ENCODE peak calls at places on chromosomes 6 and 20, in ten cellular contexts. Y is sigmoid colon, C is body of pancreas, M is prostate gland, Z is thyroid gland, F is IMR-90, H is ovary, U is K562, L is heart left ventricle, O is stomach. I is an unnamed sample.

GRCh38 chr6:77678048-77678447 is 25.2 kb downstream of the MEI4 start:
- DNase-seq in Y (no peak), C (no peak), M (no peak), Z (no peak), F (no peak), H (no peak), U (no peak), L (no peak), O (no peak), I (no peak)

GRCh38 chr6:112383191-112383590 is 36.1 kb downstream of the RFPL4B start:
- DNase-seq in Y (no peak), C (no peak), M (no peak), Z (no peak), F (no peak), H (no peak), U (no peak), L (no peak), O (no peak), I (no peak)

GRCh38 chr6:124393536-124393935 is 568.7 kb upstream of the RNF217 start:
- DNase-seq in Y (no peak), C (no peak), M (no peak), Z (no peak), F (peak; percentile 1), H (no peak), U (no peak), L (no peak), O (no peak), I (no peak)

GRCh38 chr6:16637635-16638034 is 123.6 kb downstream of the ATXN1 start:
- DNase-seq in Y (no peak), C (no peak), M (no peak), Z (no peak), F (no peak), H (no peak), U (no peak), L (no peak), O (no peak), I (no peak)

GRCh38 chr6:85544776-85545175 is 48.9 kb downstream of the SNX14 start:
- DNase-seq in Y (no peak), C (no peak), M (no peak), Z (no peak), F (peak; percentile 43), H (no peak), U (no peak), L (no peak), O (no peak), I (no peak)

GRCh38 chr20:59399426-59400099 is 99.2 kb downstream of the EDN3 start:
- DNase-seq in Y (no peak), C (no peak), M (no peak), Z (peak; percentile 65), F (no peak), H (no peak), U (no peak), L (no peak), O (no peak), I (no peak)

GRCh38 chr20:32737371-32738223 is 5.7 kb downstream of the COMMD7 start:
- DNase-seq in Y (no peak), C (no peak), M (no peak), Z (no peak), F (peak; percentile 91), H (no peak), U (no peak), L (no peak), O (no peak), I (no peak)

GRCh38 chr6:26234421-26235239 is 130.4 kb upstream of the BTN3A2 start:
- DNase-seq in Y (peak; percentile 89), C (no peak), M (peak; percentile 89), Z (peak; percentile 61), F (peak; percentile 84), H (no peak), U (peak; percentile 71), L (peak; percentile 42), O (peak; percentile 66), I (peak; percentile 75)

GRCh38 chr6:50653253-50653652 is 60.1 kb upstream of the TFAP2D start:
- DNase-seq in Y (no peak), C (no peak), M (no peak), Z (no peak), F (no peak), H (no peak), U (no peak), L (no peak), O (no peak), I (no peak)

GRCh38 chr20:35444226-35444625 is 6.2 kb upstream of the GDF5 start:
- DNase-seq in Y (no peak), C (no peak), M (no peak), Z (no peak), F (no peak), H (no peak), U (no peak), L (no peak), O (no peak), I (no peak)

GRCh38 chr6:159060107-159060506 is 15.3 kb upstream of the TAGAP start:
- DNase-seq in Y (no peak), C (no peak), M (no peak), Z (no peak), F (no peak), H (no peak), U (no peak), L (no peak), O (no peak), I (no peak)

GRCh38 chr6:361411-362132 is 30.0 kb upstream of the IRF4 start:
- DNase-seq in Y (no peak), C (no peak), M (no peak), Z (no peak), F (no peak), H (no peak), U (no peak), L (no peak), O (no peak), I (no peak)

GRCh38 chr6:112218563-112218962 is 35.8 kb downstream of the LAMA4 start:
- DNase-seq in Y (peak; percentile 90), C (no peak), M (no peak), Z (peak; percentile 74), F (no peak), H (peak; percentile 53), U (no peak), L (peak; percentile 84), O (no peak), I (no peak)

GRCh38 chr6:54291146-54291545 is 17.1 kb upstream of the TINAG start:
- DNase-seq in Y (no peak), C (no peak), M (no peak), Z (no peak), F (peak; percentile 70), H (no peak), U (no peak), L (no peak), O (no peak), I (no peak)

GRCh38 chr6:5584072-5584471 is 322.8 kb downstream of the FARS2 start:
- DNase-seq in Y (no peak), C (no peak), M (no peak), Z (no peak), F (peak; percentile 66), H (no peak), U (no peak), L (no peak), O (no peak), I (no peak)

GRCh38 chr6:52575490-52575868 is 1.4 kb downstream of the TRAM2 start:
- DNase-seq in Y (no peak), C (no peak), M (no peak), Z (no peak), F (no peak), H (no peak), U (no peak), L (no peak), O (no peak), I (no peak)

DNA sequence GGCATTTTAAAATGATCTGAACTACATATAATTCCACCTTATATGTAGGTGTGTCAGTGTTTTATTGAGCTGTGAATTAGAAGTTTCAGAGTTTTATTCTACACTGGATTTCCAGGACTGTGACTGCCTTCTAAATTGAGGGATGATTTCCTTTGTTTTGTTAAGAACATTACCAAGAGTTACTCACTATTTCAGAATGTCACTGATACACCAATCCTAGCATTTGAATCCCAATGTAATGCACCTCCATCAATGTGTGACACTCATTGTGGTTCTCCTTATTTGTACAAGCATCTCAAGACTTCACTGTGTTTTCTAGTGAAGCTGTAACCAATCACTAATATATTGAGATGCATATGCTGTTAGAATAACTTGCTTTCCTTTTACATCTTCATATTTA is 86.8 kb downstream of the PLCB1 start:
- DNase-seq in Y (no peak), C (no peak), M (no peak), Z (no peak), F (peak; percentile 87), H (no peak), U (no peak), L (no peak), O (no peak), I (no peak)
- TF ChIP-seq CTCF in Y (no peak), C (no peak), M (no peak), Z (no peak), F (no peak), H (no peak), U (no peak), L (no peak), O (no peak), I (no peak)

DNA sequence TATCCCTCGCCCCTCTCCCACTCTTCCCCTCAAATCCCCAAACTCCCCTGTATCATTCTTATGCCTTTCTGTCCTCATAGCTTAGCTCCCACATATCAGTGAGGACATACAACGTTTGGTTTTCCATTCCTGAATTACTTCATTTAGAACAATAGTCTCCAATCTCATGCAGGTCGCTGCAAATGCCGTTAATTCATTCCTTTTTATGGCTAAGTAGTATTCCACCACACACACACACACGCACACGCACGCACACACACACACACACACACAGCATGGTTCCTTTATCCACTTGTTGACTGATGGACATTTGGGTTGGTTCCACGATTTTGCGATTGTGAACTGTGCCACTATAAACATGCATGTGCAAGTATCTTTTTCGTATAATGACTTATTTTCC is 112.7 kb downstream of the KIF13A start:
- DNase-seq in Y (no peak), C (no peak), M (no peak), Z (no peak), F (no peak), H (no peak), U (no peak), L (no peak), O (no peak), I (no peak)
- H3K4me1 ChIP-seq in Y (no peaks in the 10 kb centered on the region), C (no peaks in the 10 kb centered on the region), M (no peaks in the 10 kb centered on the region), Z (peaks cover 30% of the 10 kb centered on the region), F (peaks cover 8% of the 10 kb centered on the region), H (peaks cover 2% of the 10 kb centered on the region), U (peaks cover 20% of the 10 kb centered on the region), L (peaks cover 25% of the 10 kb centered on the region), O (peaks cover 61% of the 10 kb centered on the region), I (no peaks in the 10 kb centered on the region)

DNA sequence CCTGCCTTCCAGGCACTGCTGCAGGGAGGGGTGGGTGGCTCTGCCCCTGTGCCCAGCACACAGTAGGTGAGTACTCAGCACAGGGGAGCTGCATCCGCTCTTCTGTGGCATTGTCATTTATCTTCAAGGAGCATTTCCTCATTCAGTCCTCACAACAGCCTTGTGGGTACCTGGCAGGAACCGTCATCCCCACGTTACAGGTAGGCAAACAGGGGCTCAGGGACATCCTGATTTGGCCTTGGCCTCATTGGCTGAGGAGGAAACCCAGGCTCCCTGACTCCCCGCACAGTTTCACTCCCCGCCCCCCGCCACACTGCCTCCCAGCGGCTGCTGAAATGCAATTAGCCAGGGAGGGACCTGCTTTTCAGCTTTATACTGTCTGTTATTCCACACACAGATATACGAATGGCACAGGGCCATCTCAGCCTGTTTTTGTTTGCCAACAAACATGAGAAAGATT is 24.3 kb upstream of the PNPLA1 start:
- DNase-seq in Y (no peak), C (peak; percentile 48), M (no peak), Z (no peak), F (no peak), H (no peak), U (peak; percentile 54), L (no peak), O (peak; percentile 45), I (no peak)
- TF ChIP-seq POLR2A in Y (no peak), C (no peak), M (no peak), Z (no peak), F (no peak), H (no peak), U (no peak), L (no peak), O (no peak), I (no peak)

GRCh38 chr6:79946242-79946641 is 1.1 kb downstream of the ELOVL4 start:
- DNase-seq in Y (no peak), C (no peak), M (no peak), Z (no peak), F (peak; percentile 35), H (no peak), U (no peak), L (no peak), O (no peak), I (no peak)
- TF ChIP-seq CTCF in Y (no peak), C (no peak), M (no peak), Z (no peak), F (peak; percentile 39), H (no peak), U (no peak), L (peak; percentile 7), O (no peak), I (no peak)

I was measured in Peyer's patch.